ENCODE peak calls at places on chromosomes 12 and 14, in eight cellular contexts. One of them, this sample, is unnamed.

GRCh38 chr14:74980746-74981661 is 21.7 kb upstream of the EIF2B2 start:
- DNase-seq in SK-N-SH: no peak
- DNase-seq in neural progenitor cell: peak; percentile 96
- DNase-seq in PC-3: peak; percentile 43
- DNase-seq in MM.1S: no peak
- DNase-seq in GM23248: peak; percentile 45
- DNase-seq in HCT116: no peak
- DNase-seq in hepatocyte: no peak
- DNase-seq in this sample: no peak

GRCh38 chr12:9064815-9065606 is 50.7 kb downstream of the A2M start:
- DNase-seq in GM23248: peak; percentile 62
- DNase-seq in SK-N-SH: peak; percentile 59
- DNase-seq in PC-3: peak; percentile 67
- DNase-seq in hepatocyte: peak; percentile 93
- DNase-seq in HCT116: peak; percentile 71
- DNase-seq in MM.1S: peak; percentile 68
- DNase-seq in neural progenitor cell: peak; percentile 77
- DNase-seq in this sample: no peak

GRCh38 chr14:88454886-88455285 is 69.4 kb downstream of the SPATA7 start:
- DNase-seq in PC-3: no peak
- DNase-seq in hepatocyte: no peak
- DNase-seq in neural progenitor cell: no peak
- DNase-seq in MM.1S: no peak
- DNase-seq in GM23248: peak; percentile 55
- DNase-seq in HCT116: no peak
- DNase-seq in SK-N-SH: no peak
- DNase-seq in this sample: no peak

GRCh38 chr12:117622741-117623140 is 261.3 kb upstream of the NOS1 start:
- DNase-seq in hepatocyte: no peak
- DNase-seq in PC-3: peak; percentile 88
- DNase-seq in SK-N-SH: no peak
- DNase-seq in neural progenitor cell: no peak
- DNase-seq in GM23248: no peak
- DNase-seq in HCT116: no peak
- DNase-seq in MM.1S: no peak
- DNase-seq in this sample: no peak

GRCh38 chr14:100902792-100903191 is 730 bp downstream of the RTL1 start:
- DNase-seq in neural progenitor cell: peak; percentile 64
- DNase-seq in PC-3: no peak
- DNase-seq in SK-N-SH: peak; percentile 84
- DNase-seq in GM23248: no peak
- DNase-seq in hepatocyte: peak; percentile 45
- DNase-seq in MM.1S: no peak
- DNase-seq in HCT116: no peak
- DNase-seq in this sample: no peak

GRCh38 chr12:25495336-25496097 is 57.6 kb downstream of the LMNTD1 start:
- DNase-seq in PC-3: peak; percentile 84
- DNase-seq in SK-N-SH: no peak
- DNase-seq in HCT116: no peak
- DNase-seq in neural progenitor cell: no peak
- DNase-seq in hepatocyte: peak; percentile 46
- DNase-seq in GM23248: peak; percentile 85
- DNase-seq in MM.1S: no peak
- DNase-seq in this sample: no peak

GRCh38 chr12:111953455-111953854 is 59.5 kb downstream of the TMEM116 start:
- DNase-seq in SK-N-SH: no peak
- DNase-seq in HCT116: no peak
- DNase-seq in PC-3: no peak
- DNase-seq in MM.1S: no peak
- DNase-seq in hepatocyte: no peak
- DNase-seq in neural progenitor cell: no peak
- DNase-seq in GM23248: no peak
- DNase-seq in this sample: no peak

GRCh38 chr12:4223273-4223855 is 50.2 kb upstream of the CCND2 start:
- DNase-seq in SK-N-SH: no peak
- DNase-seq in GM23248: no peak
- DNase-seq in hepatocyte: no peak
- DNase-seq in neural progenitor cell: no peak
- DNase-seq in MM.1S: no peak
- DNase-seq in PC-3: no peak
- DNase-seq in HCT116: no peak
- DNase-seq in this sample: no peak

GRCh38 chr12:124923906-124924734 is 9.7 kb upstream of the UBC start:
- DNase-seq in neural progenitor cell: peak; percentile 65
- DNase-seq in HCT116: no peak
- DNase-seq in GM23248: peak; percentile 88
- DNase-seq in MM.1S: no peak
- DNase-seq in hepatocyte: no peak
- DNase-seq in SK-N-SH: no peak
- DNase-seq in PC-3: peak; percentile 83
- DNase-seq in this sample: no peak

GRCh38 chr12:124437121-124437520 is 130.3 kb downstream of the NCOR2 start:
- DNase-seq in hepatocyte: no peak
- DNase-seq in PC-3: no peak
- DNase-seq in SK-N-SH: no peak
- DNase-seq in GM23248: no peak
- DNase-seq in HCT116: no peak
- DNase-seq in neural progenitor cell: no peak
- DNase-seq in MM.1S: no peak
- DNase-seq in this sample: no peak

GRCh38 chr12:84550518-84550917 is 362.1 kb downstream of the SLC6A15 start:
- DNase-seq in SK-N-SH: peak; percentile 8
- DNase-seq in MM.1S: no peak
- DNase-seq in HCT116: no peak
- DNase-seq in PC-3: no peak
- DNase-seq in hepatocyte: no peak
- DNase-seq in GM23248: no peak
- DNase-seq in neural progenitor cell: no peak
- DNase-seq in this sample: no peak

GRCh38 chr14:51209457-51209856 is 30.6 kb upstream of the TMX1 start:
- DNase-seq in GM23248: no peak
- DNase-seq in PC-3: no peak
- DNase-seq in hepatocyte: no peak
- DNase-seq in MM.1S: no peak
- DNase-seq in neural progenitor cell: no peak
- DNase-seq in HCT116: no peak
- DNase-seq in SK-N-SH: peak; percentile 55
- DNase-seq in this sample: no peak

GRCh38 chr14:70398706-70399431 is 18.0 kb downstream of the SYNJ2BP start:
- DNase-seq in neural progenitor cell: no peak
- DNase-seq in MM.1S: no peak
- DNase-seq in PC-3: no peak
- DNase-seq in HCT116: no peak
- DNase-seq in SK-N-SH: no peak
- DNase-seq in GM23248: no peak
- DNase-seq in hepatocyte: no peak
- DNase-seq in this sample: no peak

GRCh38 chr12:110745632-110746284 is 3.1 kb upstream of the PPP1CC start:
- DNase-seq in MM.1S: no peak
- DNase-seq in HCT116: no peak
- DNase-seq in neural progenitor cell: no peak
- DNase-seq in GM23248: no peak
- DNase-seq in hepatocyte: no peak
- DNase-seq in PC-3: no peak
- DNase-seq in SK-N-SH: no peak
- DNase-seq in this sample: no peak

GRCh38 chr12:6285063-6285477 is 25.4 kb upstream of the PLEKHG6 start:
- DNase-seq in MM.1S: peak; percentile 66
- DNase-seq in PC-3: peak; percentile 72
- DNase-seq in neural progenitor cell: peak; percentile 86
- DNase-seq in SK-N-SH: peak; percentile 91
- DNase-seq in GM23248: peak; percentile 78
- DNase-seq in hepatocyte: peak; percentile 87
- DNase-seq in HCT116: no peak
- DNase-seq in this sample: peak; percentile 74

GRCh38 chr12:49557917-49558215 is 10.1 kb downstream of the MCRS1 start:
- DNase-seq in hepatocyte: no peak
- DNase-seq in HCT116: no peak
- DNase-seq in neural progenitor cell: no peak
- DNase-seq in GM23248: no peak
- DNase-seq in MM.1S: no peak
- DNase-seq in SK-N-SH: no peak
- DNase-seq in PC-3: peak; percentile 10
- DNase-seq in this sample: no peak

GRCh38 chr12:54071942-54072341 is 18.3 kb downstream of the HOXC4 start:
- DNase-seq in hepatocyte: no peak
- DNase-seq in neural progenitor cell: no peak
- DNase-seq in SK-N-SH: peak; percentile 68
- DNase-seq in MM.1S: no peak
- DNase-seq in GM23248: no peak
- DNase-seq in PC-3: no peak
- DNase-seq in HCT116: no peak
- DNase-seq in this sample: no peak

GRCh38 chr12:54074308-54074707 is 20.7 kb downstream of the HOXC4 start:
- DNase-seq in SK-N-SH: no peak
- DNase-seq in PC-3: no peak
- DNase-seq in HCT116: no peak
- DNase-seq in neural progenitor cell: no peak
- DNase-seq in MM.1S: no peak
- DNase-seq in GM23248: no peak
- DNase-seq in hepatocyte: no peak
- DNase-seq in this sample: no peak

GRCh38 chr12:54075974-54076373 is 22.3 kb downstream of the HOXC4 start:
- DNase-seq in GM23248: no peak
- DNase-seq in MM.1S: no peak
- DNase-seq in SK-N-SH: no peak
- DNase-seq in HCT116: no peak
- DNase-seq in PC-3: no peak
- DNase-seq in neural progenitor cell: no peak
- DNase-seq in hepatocyte: no peak
- DNase-seq in this sample: no peak

GRCh38 chr12:54075431-54075830 is 21.8 kb downstream of the HOXC4 start:
- DNase-seq in SK-N-SH: no peak
- DNase-seq in HCT116: no peak
- DNase-seq in neural progenitor cell: no peak
- DNase-seq in PC-3: no peak
- DNase-seq in MM.1S: no peak
- DNase-seq in hepatocyte: no peak
- DNase-seq in GM23248: no peak
- DNase-seq in this sample: no peak
- TF ChIP-seq EZH2phosphoT487 in SK-N-SH: no peak
- TF ChIP-seq EZH2phosphoT487 in HCT116: no peak
- TF ChIP-seq EZH2phosphoT487 in neural progenitor cell: no peak
- TF ChIP-seq EZH2phosphoT487 in PC-3: no peak
- TF ChIP-seq EZH2phosphoT487 in MM.1S: no peak
- TF ChIP-seq EZH2phosphoT487 in hepatocyte: no peak
- TF ChIP-seq EZH2phosphoT487 in GM23248: no peak
- TF ChIP-seq EZH2phosphoT487 in this sample: no peak

GRCh38 chr14:104431929-104432541 is 147.5 kb upstream of the C14orf180 start:
- DNase-seq in hepatocyte: no peak
- DNase-seq in neural progenitor cell: no peak
- DNase-seq in PC-3: no peak
- DNase-seq in HCT116: no peak
- DNase-seq in SK-N-SH: no peak
- DNase-seq in GM23248: no peak
- DNase-seq in MM.1S: no peak
- DNase-seq in this sample: no peak
- TF ChIP-seq EZH2phosphoT487 in hepatocyte: no peak
- TF ChIP-seq EZH2phosphoT487 in neural progenitor cell: no peak
- TF ChIP-seq EZH2phosphoT487 in PC-3: no peak
- TF ChIP-seq EZH2phosphoT487 in HCT116: no peak
- TF ChIP-seq EZH2phosphoT487 in SK-N-SH: no peak
- TF ChIP-seq EZH2phosphoT487 in GM23248: no peak
- TF ChIP-seq EZH2phosphoT487 in MM.1S: no peak
- TF ChIP-seq EZH2phosphoT487 in this sample: no peak

GRCh38 chr14:22844221-22845102 is 8.1 kb downstream of the MMP14 start:
- DNase-seq in PC-3: no peak
- DNase-seq in GM23248: no peak
- DNase-seq in hepatocyte: no peak
- DNase-seq in MM.1S: no peak
- DNase-seq in HCT116: no peak
- DNase-seq in SK-N-SH: no peak
- DNase-seq in neural progenitor cell: no peak
- DNase-seq in this sample: no peak

GRCh38 chr14:22845103-22845394 is 8.7 kb downstream of the MMP14 start:
- DNase-seq in GM23248: no peak
- DNase-seq in PC-3: no peak
- DNase-seq in MM.1S: no peak
- DNase-seq in hepatocyte: no peak
- DNase-seq in HCT116: no peak
- DNase-seq in neural progenitor cell: no peak
- DNase-seq in SK-N-SH: no peak
- DNase-seq in this sample: no peak

GRCh38 chr14:22841769-22842168 is 5.4 kb downstream of the MMP14 start:
- DNase-seq in PC-3: no peak
- DNase-seq in hepatocyte: no peak
- DNase-seq in GM23248: no peak
- DNase-seq in SK-N-SH: no peak
- DNase-seq in MM.1S: no peak
- DNase-seq in HCT116: no peak
- DNase-seq in neural progenitor cell: no peak
- DNase-seq in this sample: no peak

GRCh38 chr14:22842211-22843122 is 6.1 kb downstream of the MMP14 start:
- DNase-seq in PC-3: no peak
- DNase-seq in GM23248: peak; percentile 46
- DNase-seq in HCT116: no peak
- DNase-seq in neural progenitor cell: no peak
- DNase-seq in hepatocyte: no peak
- DNase-seq in MM.1S: no peak
- DNase-seq in SK-N-SH: no peak
- DNase-seq in this sample: no peak

GRCh38 chr14:22843123-22843925 is 6.9 kb downstream of the MMP14 start:
- DNase-seq in SK-N-SH: no peak
- DNase-seq in PC-3: no peak
- DNase-seq in HCT116: no peak
- DNase-seq in MM.1S: no peak
- DNase-seq in neural progenitor cell: no peak
- DNase-seq in hepatocyte: no peak
- DNase-seq in GM23248: no peak
- DNase-seq in this sample: no peak
- TF ChIP-seq EZH2phosphoT487 in SK-N-SH: no peak
- TF ChIP-seq EZH2phosphoT487 in PC-3: no peak
- TF ChIP-seq EZH2phosphoT487 in HCT116: no peak
- TF ChIP-seq EZH2phosphoT487 in MM.1S: no peak
- TF ChIP-seq EZH2phosphoT487 in neural progenitor cell: no peak
- TF ChIP-seq EZH2phosphoT487 in hepatocyte: no peak
- TF ChIP-seq EZH2phosphoT487 in GM23248: no peak
- TF ChIP-seq EZH2phosphoT487 in this sample: no peak

DNA sequence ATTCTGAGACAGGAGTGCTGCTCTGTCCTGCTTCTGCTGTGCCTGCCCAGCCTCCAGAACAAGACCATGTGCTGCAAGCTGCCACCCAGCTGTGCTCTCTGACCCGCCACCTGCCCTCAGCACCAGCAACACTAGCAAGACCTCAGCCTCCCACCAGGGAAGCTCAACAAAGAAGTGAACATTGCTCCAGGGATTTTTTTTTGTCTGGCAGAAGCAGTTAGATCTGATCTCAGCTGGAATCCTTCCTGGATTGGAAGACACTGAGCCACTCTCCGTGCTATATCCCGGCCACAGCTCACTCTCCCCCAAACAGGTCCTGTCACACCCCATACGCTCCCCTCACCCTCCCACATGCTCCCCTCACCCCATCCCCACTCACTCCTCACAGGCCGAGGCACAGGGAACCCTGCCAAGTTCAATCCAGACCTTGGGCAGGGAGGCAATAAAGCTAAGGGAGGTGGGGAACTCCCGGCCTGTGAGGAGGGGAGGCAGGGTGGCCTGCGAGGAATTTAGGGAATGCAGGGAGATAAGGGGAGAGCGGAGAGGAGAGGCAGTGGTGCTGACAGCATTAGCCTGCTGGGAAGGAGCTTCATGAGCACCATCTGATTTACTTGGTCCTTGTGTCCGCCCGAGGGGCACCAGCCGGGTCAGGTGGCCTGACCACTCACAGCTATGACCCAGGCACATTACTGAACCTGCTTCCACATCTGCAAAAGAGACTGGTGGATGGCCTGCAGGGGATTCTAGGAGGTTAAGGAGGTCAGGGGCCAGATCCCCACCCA is 29.7 kb downstream of the CCDC85C start:
- DNase-seq in PC-3: peak; percentile 74
- DNase-seq in GM23248: peak; percentile 54
- DNase-seq in MM.1S: no peak
- DNase-seq in SK-N-SH: peak; percentile 69
- DNase-seq in HCT116: no peak
- DNase-seq in hepatocyte: peak; percentile 77
- DNase-seq in neural progenitor cell: peak; percentile 74
- DNase-seq in this sample: no peak
- TF ChIP-seq EZH2phosphoT487 in PC-3: no peak
- TF ChIP-seq EZH2phosphoT487 in GM23248: no peak
- TF ChIP-seq EZH2phosphoT487 in MM.1S: no peak
- TF ChIP-seq EZH2phosphoT487 in SK-N-SH: no peak
- TF ChIP-seq EZH2phosphoT487 in HCT116: no peak
- TF ChIP-seq EZH2phosphoT487 in hepatocyte: no peak
- TF ChIP-seq EZH2phosphoT487 in neural progenitor cell: no peak
- TF ChIP-seq EZH2phosphoT487 in this sample: no peak

This sample was measured in OCI-LY7.